ENCODE peak calls at places on chromosomes 7 and 10, in nine cellular contexts. B, K, V, L, N, Q, F, W and S are unnamed samples.

GRCh38 chr7:3176112-3176836 is 124.8 kb upstream of the SDK1 start:
- DNase-seq in B (no peak), K (no peak), V (no peak), L (no peak), N (no peak), Q (peak; percentile 6), F (no peak), W (no peak), S (no peak)

GRCh38 chr10:101356132-101356531 is 2.2 kb downstream of the BTRC start:
- DNase-seq in B (no peak), K (no peak), V (no peak), L (no peak), N (no peak), Q (no peak), F (no peak), W (no peak), S (no peak)

GRCh38 chr10:89235073-89235798 is 16.3 kb downstream of the LIPA start:
- DNase-seq in B (peak; percentile 45), K (no peak), V (no peak), L (no peak), N (no peak), Q (peak; percentile 83), F (peak; percentile 73), W (no peak), S (no peak)

GRCh38 chr10:10831085-10831484 is 186.6 kb upstream of the CELF2 start:
- DNase-seq in B (no peak), K (no peak), V (peak; percentile 7), L (no peak), N (peak; percentile 96), Q (peak; percentile 72), F (peak; percentile 100), W (no peak), S (peak; percentile 86)

GRCh38 chr10:77393411-77393810 is 244.2 kb downstream of the KCNMA1 start:
- DNase-seq in B (no peak), K (no peak), V (no peak), L (no peak), N (no peak), Q (no peak), F (no peak), W (no peak), S (no peak)

GRCh38 chr10:13120786-13121499 is 21.0 kb downstream of the OPTN start:
- DNase-seq in B (no peak), K (no peak), V (no peak), L (no peak), N (no peak), Q (no peak), F (peak; percentile 47), W (no peak), S (no peak)

GRCh38 chr10:26574783-26575182 is 122.7 kb upstream of the PDSS1 start:
- DNase-seq in B (no peak), K (no peak), V (no peak), L (peak; percentile 54), N (no peak), Q (no peak), F (no peak), W (no peak), S (no peak)

GRCh38 chr10:239109-239508 is 103.9 kb downstream of the ZMYND11 start:
- DNase-seq in B (no peak), K (no peak), V (peak; percentile 7), L (no peak), N (no peak), Q (no peak), F (peak; percentile 59), W (no peak), S (peak; percentile 71)

GRCh38 chr7:7972128-7972527 is 3.5 kb downstream of the GLCCI1 start:
- DNase-seq in B (no peak), K (no peak), V (no peak), L (no peak), N (no peak), Q (no peak), F (no peak), W (peak; percentile 6), S (no peak)

GRCh38 chr7:12685550-12685949 is 1.9 kb upstream of the ARL4A start:
- DNase-seq in B (peak; percentile 19), K (peak; percentile 49), V (no peak), L (no peak), N (peak; percentile 70), Q (no peak), F (peak; percentile 72), W (peak; percentile 13), S (peak; percentile 46)

DNA sequence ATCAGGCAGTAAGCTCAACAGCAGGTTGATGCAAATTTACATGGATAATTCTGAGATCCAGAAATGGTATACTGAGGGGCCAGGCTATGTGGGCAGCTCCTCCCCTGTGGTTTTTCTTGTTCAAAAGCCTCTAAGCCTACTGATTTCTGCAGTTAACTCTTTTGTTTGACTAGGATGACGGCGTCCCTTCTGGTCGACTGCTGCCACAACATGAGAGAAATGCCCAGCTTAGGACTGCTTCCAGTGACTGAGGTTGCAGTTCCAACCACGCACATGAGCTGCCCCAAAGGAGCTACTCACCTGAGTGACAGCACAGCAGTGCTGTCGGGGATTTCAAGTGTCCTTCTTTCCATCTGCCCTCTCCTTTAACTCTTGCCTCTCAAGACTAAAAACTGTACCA is 973.0 kb upstream of the GHITM start:
- DNase-seq in B (no peak), K (peak; percentile 15), V (no peak), L (no peak), N (no peak), Q (no peak), F (no peak), W (peak; percentile 22), S (no peak)
- TF ChIP-seq CTCF in B (no peak), K (peak; percentile 42), V (no peak), L (no peak), N (no peak), Q (no peak), F (no peak), W (peak; percentile 41), S (no peak)

DNA sequence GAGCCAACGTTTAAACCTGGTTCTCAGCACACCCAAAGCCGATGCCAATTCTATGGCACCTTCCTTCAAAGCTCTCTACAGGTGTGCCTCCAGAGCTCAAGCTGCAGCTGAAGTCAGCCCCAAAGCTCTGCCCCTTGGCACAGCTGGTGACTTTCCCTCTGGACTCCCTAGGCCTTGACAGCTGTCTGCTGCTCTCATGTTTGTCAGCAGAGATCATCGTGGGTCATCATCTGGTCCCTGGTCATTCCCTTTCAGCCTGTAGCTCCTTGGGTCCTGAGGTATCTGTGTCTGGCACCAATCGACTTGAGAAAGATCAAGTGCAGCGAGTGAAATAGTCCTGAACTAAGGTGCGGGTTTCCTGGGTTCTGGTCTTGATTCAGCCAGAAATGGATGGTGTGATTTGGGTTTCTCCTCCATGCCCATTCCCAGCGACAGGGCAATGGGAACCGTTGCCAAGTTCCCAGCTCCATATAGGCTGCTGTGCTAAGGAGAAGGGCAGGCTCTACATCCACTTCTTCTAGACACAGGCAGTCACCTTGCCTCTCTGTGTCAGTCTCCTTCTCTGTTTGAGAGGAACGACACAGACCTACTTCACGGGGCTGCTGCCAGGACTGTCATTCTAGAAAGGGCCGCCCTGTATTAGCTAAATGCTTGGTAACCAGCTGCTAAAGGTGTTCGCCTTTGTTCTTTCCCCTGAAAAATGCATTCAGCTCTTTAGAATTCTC is 3.6 kb downstream of the PKD1L1 start:
- DNase-seq in B (no peak), K (no peak), V (no peak), L (no peak), N (no peak), Q (no peak), F (no peak), W (no peak), S (no peak)
- TF ChIP-seq CTCF in B (no peak), K (no peak), V (no peak), L (peak; percentile 16), N (no peak), Q (no peak), F (no peak), W (no peak), S (no peak)

GRCh38 chr7:138064856-138065357 is 11.4 kb upstream of the AKR1D1 start:
- DNase-seq in B (no peak), K (no peak), V (no peak), L (no peak), N (no peak), Q (no peak), F (peak; percentile 70), W (peak; percentile 3), S (no peak)
- TF ChIP-seq CTCF in B (no peak), K (no peak), V (no peak), L (no peak), N (no peak), Q (no peak), F (no peak), W (no peak), S (no peak)

GRCh38 chr10:53841746-53842145 is 959.3 kb downstream of the PCDH15 start:
- DNase-seq in B (no peak), K (no peak), V (no peak), L (no peak), N (no peak), Q (no peak), F (no peak), W (no peak), S (no peak)

GRCh38 chr10:53836638-53837037 is 964.4 kb downstream of the PCDH15 start:
- DNase-seq in B (no peak), K (no peak), V (no peak), L (no peak), N (no peak), Q (no peak), F (peak; percentile 6), W (no peak), S (peak; percentile 66)

GRCh38 chr10:53840668-53841067 is 960.4 kb downstream of the PCDH15 start:
- DNase-seq in B (no peak), K (no peak), V (no peak), L (no peak), N (no peak), Q (no peak), F (no peak), W (no peak), S (no peak)

GRCh38 chr10:53843691-53844362 is 957.2 kb downstream of the PCDH15 start:
- DNase-seq in B (no peak), K (no peak), V (no peak), L (no peak), N (peak; percentile 42), Q (no peak), F (no peak), W (no peak), S (peak; percentile 16)

GRCh38 chr10:53839437-53840039 is 961.5 kb downstream of the PCDH15 start:
- DNase-seq in B (no peak), K (no peak), V (peak; percentile 20), L (no peak), N (peak; percentile 54), Q (no peak), F (peak; percentile 37), W (no peak), S (peak; percentile 47)
- TF ChIP-seq CTCF in B (peak; percentile 27), K (peak; percentile 75), V (peak; percentile 50), L (peak; percentile 20), N (no peak), Q (peak; percentile 37), F (peak; percentile 36), W (peak; percentile 67), S (peak; percentile 60)

GRCh38 chr7:41059796-41060195 is 643.1 kb downstream of the INHBA start:
- DNase-seq in B (no peak), K (no peak), V (no peak), L (no peak), N (no peak), Q (no peak), F (no peak), W (no peak), S (no peak)
- TF ChIP-seq CTCF in B (no peak), K (no peak), V (no peak), L (no peak), N (no peak), Q (no peak), F (no peak), W (no peak), S (no peak)